ENCODE peak calls at places on chromosomes 16 and 17, in nine cellular contexts. H is HuH-7.5; O is activated B cell treated with CpG ODN at 0.5 μM for 24 hours; D is stimulated activated effector memory CD8-positive, alpha-beta T cell treated with anti-CD3 and anti-CD28 coated beads, Interleukin-12 subunit alpha, Interleukin-12 subunit beta, amount 100 ng/mL, for 72 hours; Y is heart right ventricle; R is effector CD4-positive, alpha-beta T cell; G is sigmoid colon; N is AG09319; X is K562. J is an unnamed sample.

GRCh38 chr17:61047517-61047916 is 352.1 kb upstream of the TBX2 start:
- DNase-seq in H (no peak), O (no peak), D (no peak), Y (no peak), R (no peak), G (no peak), N (no peak), X (no peak), J (no peak)

GRCh38 chr16:11063432-11064201 is 119.3 kb downstream of the CLEC16A start:
- DNase-seq in H (no peak), O (no peak), D (no peak), Y (no peak), R (no peak), G (peak), N (no peak), X (no peak), J (no peak)

GRCh38 chr16:2710021-2710710 is 9.9 kb downstream of the PRSS27 start:
- DNase-seq in H (no peak), O (no peak), D (no peak), Y (no peak), R (no peak), G (no peak), N (no peak), X (no peak), J (no peak)

GRCh38 chr16:68291227-68291626 is 19.5 kb downstream of the SLC7A6OS start:
- DNase-seq in H (no peak), O (no peak), D (no peak), Y (no peak), R (no peak), G (no peak), N (no peak), X (no peak), J (no peak)

GRCh38 chr16:70754874-70755600 is 45.9 kb downstream of the VAC14 start:
- DNase-seq in H (no peak), O (no peak), D (no peak), Y (no peak), R (no peak), G (no peak), N (no peak), X (no peak), J (no peak)

GRCh38 chr16:19291459-19291858 is 5.9 kb downstream of the CLEC19A start:
- DNase-seq in H (no peak), O (no peak), D (no peak), Y (no peak), R (no peak), G (no peak), N (no peak), X (no peak), J (no peak)

GRCh38 chr17:64506201-64506575 is at the start of gene DDX5:
- DNase-seq in H (peak), O (peak), D (peak), Y (peak), R (peak), G (peak), N (peak), X (peak), J (peak)

GRCh38 chr16:85417156-85417860 is 195.8 kb upstream of the GSE1 start:
- DNase-seq in H (no peak), O (peak), D (no peak), Y (no peak), R (no peak), G (peak), N (no peak), X (no peak), J (peak)

GRCh38 chr17:44219636-44220210 is at the start of gene UBTF:
- DNase-seq in H (peak), O (peak), D (no peak), Y (peak), R (peak), G (peak), N (no peak), X (peak), J (peak)

GRCh38 chr17:50507871-50508572 is at the start of gene MYCBPAP:
- DNase-seq in H (no peak), O (peak), D (peak), Y (peak), R (peak), G (peak), N (peak), X (no peak), J (peak)

GRCh38 chr16:56289862-56290261 is 98.6 kb downstream of the GNAO1 start:
- DNase-seq in H (no peak), O (no peak), D (no peak), Y (no peak), R (no peak), G (no peak), N (no peak), X (peak), J (no peak)

GRCh38 chr16:16164244-16164643 is 59.0 kb downstream of the ABCC6 start:
- DNase-seq in H (no peak), O (no peak), D (no peak), Y (no peak), R (no peak), G (no peak), N (no peak), X (no peak), J (peak)

GRCh38 chr16:22318690-22319358 is 21.6 kb downstream of the POLR3E start:
- DNase-seq in H (peak), O (no peak), D (peak), Y (no peak), R (peak), G (peak), N (no peak), X (peak), J (peak)

GRCh38 chr16:15976225-15976812 is 26.9 kb downstream of the ABCC1 start:
- DNase-seq in H (no peak), O (no peak), D (no peak), Y (no peak), R (no peak), G (no peak), N (no peak), X (no peak), J (no peak)

GRCh38 chr16:54342966-54343365 is 56.4 kb upstream of the IRX3 start:
- DNase-seq in H (no peak), O (no peak), D (no peak), Y (no peak), R (no peak), G (peak), N (no peak), X (no peak), J (no peak)

GRCh38 chr16:82329504-82330192 is 159.6 kb upstream of the MPHOSPH6 start:
- DNase-seq in H (peak), O (no peak), D (no peak), Y (no peak), R (no peak), G (no peak), N (no peak), X (no peak), J (no peak)

GRCh38 chr17:38600906-38601305 is 4.8 kb downstream of the SRCIN1 start:
- DNase-seq in H (no peak), O (no peak), D (no peak), Y (no peak), R (no peak), G (no peak), N (no peak), X (peak), J (no peak)

GRCh38 chr16:28893291-28893690 is 15.0 kb downstream of the ATP2A1 start:
- DNase-seq in H (no peak), O (no peak), D (no peak), Y (no peak), R (no peak), G (no peak), N (no peak), X (no peak), J (no peak)

GRCh38 chr16:89115216-89115949 is 21.7 kb downstream of the ACSF3 start:
- DNase-seq in H (no peak), O (peak), D (peak), Y (peak), R (peak), G (peak), N (no peak), X (peak), J (peak)

GRCh38 chr16:4862639-4863038 is 15.4 kb downstream of the UBN1 start:
- DNase-seq in H (no peak), O (no peak), D (no peak), Y (no peak), R (no peak), G (no peak), N (no peak), X (no peak), J (no peak)

GRCh38 chr16:6124136-6124535 is 1026.5 kb upstream of the EEF2KMT start:
- DNase-seq in H (no peak), O (no peak), D (no peak), Y (no peak), R (no peak), G (no peak), N (no peak), X (no peak), J (no peak)

GRCh38 chr16:35533683-35534082 is 2074.3 kb downstream of the TP53TG3F start:
- DNase-seq in H (no peak), O (no peak), D (no peak), Y (no peak), R (no peak), G (no peak), N (no peak), X (no peak), J (no peak)

GRCh38 chr17:50495918-50496317 is 12.3 kb upstream of the MYCBPAP start:
- DNase-seq in H (no peak), O (no peak), D (no peak), Y (no peak), R (no peak), G (no peak), N (no peak), X (no peak), J (no peak)

GRCh38 chr17:75679706-75680201 is 12.6 kb downstream of the SAP30BP start:
- DNase-seq in H (no peak), O (no peak), D (no peak), Y (no peak), R (no peak), G (no peak), N (no peak), X (no peak), J (no peak)

GRCh38 chr17:32302860-32303649 is 37.4 kb downstream of the RHBDL3 start:
- DNase-seq in H (no peak), O (no peak), D (no peak), Y (no peak), R (no peak), G (no peak), N (no peak), X (no peak), J (no peak)

GRCh38 chr17:82287849-82288601 is 14.5 kb upstream of the CSNK1D start:
- DNase-seq in H (no peak), O (no peak), D (no peak), Y (peak), R (no peak), G (peak), N (no peak), X (peak), J (peak)

GRCh38 chr17:17557796-17558195 is 33.7 kb downstream of the PEMT start:
- DNase-seq in H (no peak), O (no peak), D (no peak), Y (peak), R (no peak), G (no peak), N (no peak), X (no peak), J (no peak)

GRCh38 chr17:75077490-75078096 is 10.2 kb upstream of the SLC16A5 start:
- DNase-seq in H (peak), O (peak), D (peak), Y (peak), R (peak), G (peak), N (no peak), X (no peak), J (peak)

GRCh38 chr16:54080524-54081008 is 206.0 kb downstream of the IRX3 start:
- DNase-seq in H (no peak), O (no peak), D (no peak), Y (no peak), R (no peak), G (no peak), N (peak), X (no peak), J (no peak)

GRCh38 chr16:28089992-28090365 is 26.5 kb upstream of the GSG1L start:
- DNase-seq in H (no peak), O (no peak), D (no peak), Y (no peak), R (no peak), G (no peak), N (no peak), X (no peak), J (no peak)

GRCh38 chr16:48113471-48113870 is 42.3 kb downstream of the ABCC12 start:
- DNase-seq in H (no peak), O (no peak), D (no peak), Y (no peak), R (no peak), G (no peak), N (no peak), X (peak), J (no peak)

GRCh38 chr17:40905370-40905769 is 20.3 kb upstream of the KRT20 start:
- DNase-seq in H (no peak), O (no peak), D (no peak), Y (no peak), R (no peak), G (no peak), N (no peak), X (no peak), J (no peak)

GRCh38 chr16:3496386-3496785 is 1.1 kb upstream of the C16orf90 start:
- DNase-seq in H (no peak), O (no peak), D (no peak), Y (no peak), R (no peak), G (peak), N (no peak), X (no peak), J (peak)

GRCh38 chr17:77314601-77315000 is 173.8 kb downstream of the SEC14L1 start:
- DNase-seq in H (no peak), O (no peak), D (no peak), Y (no peak), R (no peak), G (peak), N (no peak), X (no peak), J (peak)

GRCh38 chr16:56451753-56452689 is 667 bp downstream of the OGFOD1 start:
- DNase-seq in H (no peak), O (no peak), D (no peak), Y (no peak), R (no peak), G (no peak), N (no peak), X (peak), J (no peak)

GRCh38 chr17:72571813-72572396 is 451.1 kb downstream of the SOX9 start:
- DNase-seq in H (no peak), O (no peak), D (no peak), Y (no peak), R (no peak), G (no peak), N (no peak), X (no peak), J (no peak)

GRCh38 chr17:62778990-62779681 is 29.0 kb downstream of the MARCHF10 start:
- DNase-seq in H (no peak), O (no peak), D (no peak), Y (no peak), R (no peak), G (no peak), N (peak), X (peak), J (peak)

GRCh38 chr16:89018605-89019158 is 41.7 kb upstream of the CBFA2T3 start:
- DNase-seq in H (no peak), O (no peak), D (no peak), Y (no peak), R (no peak), G (peak), N (no peak), X (no peak), J (no peak)

GRCh38 chr16:31471875-31472558 is at the start of gene TGFB1I1:
- DNase-seq in H (no peak), O (no peak), D (no peak), Y (peak), R (no peak), G (peak), N (peak), X (no peak), J (no peak)

J was measured in upper lobe of right lung.